ENCODE peak calls at places on chromosomes 12 and 14, in nine cellular contexts. O, R, E, B, W, D, Z, Y and G are unnamed samples. For H3K9me3, the result is how much of the 10 kb centered on the place peaks cover.

GRCh38 chr12:93292213-93292612 is 85.5 kb upstream of the NUDT4 start:
- DNase-seq in R (no peak), Y (no peak), D (no peak), B (no peak), E (no peak), W (no peak), O (no peak), Z (no peak), G (no peak)

GRCh38 chr12:79710707-79711483 is 20.1 kb upstream of the PAWR start:
- DNase-seq in O (no peak), W (peak), D (no peak), Z (no peak), E (no peak), R (peak), Y (no peak), B (no peak), G (no peak)

GRCh38 chr12:85468356-85469157 is 188.5 kb downstream of the ALX1 start:
- DNase-seq in Y (no peak), Z (peak), O (peak), E (peak), R (no peak), B (no peak), W (peak), D (peak), G (peak)

GRCh38 chr14:31001339-31001658 is 24.1 kb upstream of the AP4S1 start:
- DNase-seq in Y (no peak), Z (no peak), E (no peak), D (no peak), W (no peak), B (no peak), O (no peak), R (no peak), G (no peak)

GRCh38 chr12:108589028-108589839 is 8.7 kb downstream of the TMEM119 start:
- DNase-seq in Y (no peak), R (no peak), D (no peak), W (no peak), E (no peak), Z (no peak), O (no peak), B (no peak), G (no peak)

GRCh38 chr12:76219806-76220205 is 128.4 kb downstream of the BBS10 start:
- DNase-seq in E (no peak), B (no peak), D (no peak), O (no peak), W (no peak), Z (no peak), R (no peak), Y (no peak), G (no peak)

GRCh38 chr12:43158126-43158525 is 393.9 kb downstream of the ADAMTS20 start:
- DNase-seq in E (peak), R (no peak), Y (no peak), D (no peak), W (no peak), Z (no peak), O (no peak), B (no peak), G (no peak)

GRCh38 chr14:32567543-32568384 is 238.7 kb downstream of the AKAP6 start:
- DNase-seq in W (no peak), R (no peak), O (no peak), B (no peak), D (no peak), E (no peak), Y (no peak), Z (no peak), G (no peak)

GRCh38 chr12:132583736-132584135 is 26.6 kb downstream of the LRCOL1 start:
- DNase-seq in B (no peak), Z (no peak), Y (peak), O (no peak), E (no peak), D (no peak), W (no peak), R (peak), G (no peak)

GRCh38 chr12:40015360-40015759 is 90.5 kb downstream of the SLC2A13 start:
- DNase-seq in W (no peak), O (peak), Z (no peak), E (no peak), B (no peak), R (no peak), D (no peak), Y (no peak), G (no peak)

GRCh38 chr12:49482095-49483051 is 56.5 kb upstream of the KCNH3 start:
- DNase-seq in Z (no peak), O (no peak), W (no peak), D (no peak), Y (no peak), E (peak), B (no peak), R (no peak), G (no peak)

GRCh38 chr12:124802361-124802760 is 61.3 kb downstream of the SCARB1 start:
- DNase-seq in W (peak), E (no peak), O (no peak), D (no peak), R (no peak), Y (no peak), B (no peak), Z (no peak), G (no peak)

GRCh38 chr14:70032016-70032415 is 152.8 kb downstream of the SMOC1 start:
- DNase-seq in D (no peak), W (no peak), Y (no peak), E (no peak), Z (no peak), O (no peak), R (no peak), B (no peak), G (no peak)

GRCh38 chr14:68633131-68633991 is 159.5 kb downstream of the ZFP36L1 start:
- DNase-seq in R (peak), O (no peak), B (no peak), W (no peak), E (no peak), D (no peak), Z (no peak), Y (no peak), G (no peak)

GRCh38 chr12:113271853-113272561 is 50.7 kb downstream of the TPCN1 start:
- DNase-seq in W (no peak), R (peak), B (no peak), O (no peak), Z (peak), Y (peak), E (peak), D (peak), G (no peak)

GRCh38 chr14:36676236-36676635 is 14.6 kb downstream of the PAX9 start:
- DNase-seq in D (no peak), R (no peak), B (no peak), W (no peak), Y (no peak), O (no peak), E (no peak), Z (no peak), G (no peak)

GRCh38 chr14:87229131-87229530 is 763.9 kb downstream of the GALC start:
- DNase-seq in D (no peak), R (no peak), B (no peak), E (no peak), Y (no peak), Z (no peak), O (no peak), W (no peak), G (no peak)

GRCh38 chr14:87230726-87231125 is 762.3 kb downstream of the GALC start:
- DNase-seq in E (no peak), D (no peak), Y (no peak), Z (no peak), B (no peak), O (no peak), W (no peak), R (no peak), G (no peak)

GRCh38 chr14:87233806-87234384 is 759.1 kb downstream of the GALC start:
- DNase-seq in W (no peak), E (no peak), Y (no peak), R (no peak), D (no peak), Z (no peak), O (no peak), B (no peak), G (no peak)

GRCh38 chr14:87231336-87232026 is 761.5 kb downstream of the GALC start:
- DNase-seq in Y (no peak), E (no peak), Z (no peak), B (no peak), D (no peak), W (no peak), R (no peak), O (no peak), G (no peak)

DNA sequence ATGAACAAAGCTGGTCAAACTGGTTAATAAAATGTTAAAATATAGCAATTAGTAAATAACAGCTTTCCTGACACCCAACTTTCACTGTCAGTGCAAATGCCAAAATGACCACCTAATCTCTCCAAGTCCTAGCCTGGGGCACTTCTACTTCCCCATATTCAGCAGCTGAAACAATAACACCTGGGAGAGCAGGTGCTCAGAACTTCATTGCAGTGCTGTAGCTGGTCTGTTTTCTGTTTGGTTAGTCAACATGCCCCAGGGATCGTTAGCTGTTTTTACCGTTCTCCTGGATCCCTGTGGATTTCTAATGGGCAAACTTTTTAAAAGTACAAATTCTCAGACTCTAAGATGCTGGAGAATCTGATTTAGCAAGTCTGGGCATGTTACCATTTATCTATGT is 759.7 kb downstream of the GALC start:
- DNase-seq in O (no peak), E (peak), D (no peak), R (no peak), B (no peak), W (no peak), Y (no peak), Z (no peak), G (no peak)
- H3K27ac ChIP-seq in O (no peak), E (no peak), D (no peak), R (no peak), B (no peak), W (no peak), Y (no peak), Z (no peak), G (no peak)

GRCh38 chr14:95023886-95024285 is 133.4 kb downstream of the DICER1 start:
- DNase-seq in O (no peak), Y (no peak), Z (no peak), W (no peak), B (no peak), E (peak), D (no peak), R (no peak), G (no peak)
- H3K9me3 ChIP-seq in O (under half), Y (under half), Z (under half), W (under half), B (under half), E (under half), D (under half), R (under half), G (under half)

DNA sequence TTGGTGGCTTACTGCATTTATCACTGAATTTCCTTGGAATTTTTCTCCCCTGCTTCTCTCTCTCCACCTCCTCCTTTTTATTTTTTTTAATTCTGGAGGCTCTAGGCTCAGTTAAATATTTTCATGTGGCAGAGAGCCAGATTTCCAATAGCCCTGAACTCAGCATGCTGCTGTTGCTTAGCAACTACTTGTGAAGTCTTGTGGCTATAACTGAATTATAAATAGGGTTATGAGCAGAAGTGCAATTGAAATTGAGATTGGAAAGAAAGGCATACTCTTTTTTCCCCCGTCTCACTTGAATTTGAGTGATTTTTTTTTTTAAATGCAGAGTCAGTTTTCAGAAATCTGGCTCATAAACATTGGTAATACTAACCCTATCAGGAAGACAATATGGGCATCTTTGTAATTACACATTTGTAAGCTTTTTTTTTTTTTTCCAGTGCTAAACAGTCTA is 38.3 kb downstream of the ATF7IP start:
- DNase-seq in Z (no peak), O (peak), D (no peak), E (no peak), W (no peak), Y (no peak), R (no peak), B (peak), G (no peak)
- H3K4me3 ChIP-seq in Z (no peak), O (no peak), D (no peak), E (no peak), W (no peak), Y (no peak), R (no peak), B (no peak), G (no peak)

GRCh38 chr14:23430733-23431105 is 4.7 kb downstream of the MYH7 start:
- DNase-seq in D (no peak), O (no peak), B (no peak), E (no peak), R (no peak), Y (no peak), W (no peak), Z (no peak), G (no peak)
- H3K27ac ChIP-seq in D (no peak), O (no peak), B (no peak), E (no peak), R (peak), Y (no peak), W (no peak), Z (no peak), G (no peak)